ENCODE peak calls at places on chromosome X, in five cellular contexts. I, S, C, R and E are unnamed samples.
A peak's percentile ranks its signal among the peaks of the same experiment; 100 is the strongest.

GRCh38 chrX:40855411-40855810 is 120.1 kb upstream of the MED14 start:
- DNase-seq in R (no peak), I (no peak), S (peak; percentile 42), C (no peak), E (no peak)

GRCh38 chrX:120309873-120310730 is 1.2 kb downstream of the TMEM255A start:
- DNase-seq in S (no peak), R (no peak), C (peak; percentile 29), I (no peak), E (no peak)

GRCh38 chrX:46710927-46711623 is 47.8 kb downstream of the SLC9A7 start:
- DNase-seq in S (no peak), R (no peak), C (no peak), I (no peak), E (no peak)

GRCh38 chrX:96591418-96591817 is 93.2 kb upstream of the DIAPH2 start:
- DNase-seq in S (peak; percentile 8), R (no peak), I (no peak), C (no peak), E (no peak)

GRCh38 chrX:10041383-10041782 is 74.2 kb downstream of the CLDN34 start:
- DNase-seq in S (no peak), C (no peak), R (no peak), I (no peak), E (no peak)

GRCh38 chrX:54891573-54891972 is 29.1 kb upstream of the TRO start:
- DNase-seq in S (peak; percentile 59), R (peak; percentile 4), C (peak; percentile 46), I (peak; percentile 13), E (peak; percentile 25)

GRCh38 chrX:102659790-102660757 is 8.8 kb downstream of the GPRASP1 start:
- DNase-seq in I (no peak), C (peak; percentile 91), S (peak; percentile 73), R (peak; percentile 79), E (peak; percentile 67)

GRCh38 chrX:56794831-56795230 is 65.8 kb downstream of the NBDY start:
- DNase-seq in C (no peak), I (no peak), R (no peak), S (no peak), E (no peak)

GRCh38 chrX:68685722-68686683 is 38.5 kb downstream of the STARD8 start:
- DNase-seq in I (no peak), R (no peak), S (peak; percentile 91), C (peak; percentile 39), E (peak; percentile 5)

GRCh38 chrX:27890611-27891010 is 82.8 kb downstream of the MAGEB10 start:
- DNase-seq in I (no peak), C (no peak), S (peak; percentile 72), R (no peak), E (no peak)

GRCh38 chrX:85113746-85114145 is 110.1 kb downstream of the APOOL start:
- DNase-seq in S (no peak), I (no peak), R (no peak), C (no peak), E (no peak)

GRCh38 chrX:20857746-20858145 is 516.5 kb upstream of the CNKSR2 start:
- DNase-seq in C (no peak), I (no peak), S (peak; percentile 87), R (no peak), E (no peak)

GRCh38 chrX:38516196-38516595 is 45.1 kb upstream of the TSPAN7 start:
- DNase-seq in S (no peak), R (no peak), I (no peak), C (no peak), E (no peak)

GRCh38 chrX:39675619-39676018 is 422.1 kb downstream of the BCOR start:
- DNase-seq in I (no peak), C (no peak), R (no peak), S (peak; percentile 25), E (no peak)

GRCh38 chrX:1685460-1685859 is 70.6 kb downstream of the ASMT start:
- DNase-seq in R (no peak), C (no peak), S (no peak), I (no peak), E (no peak)

GRCh38 chrX:18542131-18542530 is 116.7 kb downstream of the CDKL5 start:
- DNase-seq in C (no peak), S (no peak), I (no peak), R (no peak), E (no peak)

GRCh38 chrX:31165241-31166035 is 93.6 kb upstream of the FTHL17 start:
- DNase-seq in I (no peak), S (peak; percentile 57), C (no peak), R (no peak), E (no peak)

GRCh38 chrX:20224814-20225487 is 41.8 kb downstream of the RPS6KA3 start:
- DNase-seq in S (no peak), R (no peak), I (no peak), C (peak; percentile 13), E (no peak)

GRCh38 chrX:55489315-55490009 is at the start of gene USP51:
- DNase-seq in C (peak; percentile 47), R (peak; percentile 6), I (no peak), S (peak; percentile 68), E (no peak)

GRCh38 chrX:8873102-8873501 is 71.9 kb upstream of the FAM9A start:
- DNase-seq in S (no peak), R (no peak), I (no peak), C (no peak), E (no peak)

GRCh38 chrX:140317462-140317861 is 187.4 kb downstream of the SOX3 start:
- DNase-seq in C (no peak), I (no peak), S (no peak), R (no peak), E (no peak)

GRCh38 chrX:133215747-133216146 is 2.4 kb downstream of the TFDP3 start:
- DNase-seq in S (no peak), I (no peak), C (peak; percentile 4), R (no peak), E (no peak)

GRCh38 chrX:154097003-154097596 is 417 bp downstream of the MECP2 start:
- DNase-seq in R (peak; percentile 69), I (peak; percentile 6), S (peak; percentile 63), C (peak; percentile 69), E (peak; percentile 48)

GRCh38 chrX:18173494-18174180 is 47.0 kb downstream of the BEND2 start:
- DNase-seq in R (no peak), S (no peak), I (peak; percentile 16), C (no peak), E (no peak)

GRCh38 chrX:74534569-74535038 is 79.8 kb downstream of the RLIM start:
- DNase-seq in S (no peak), C (peak; percentile 11), R (no peak), I (no peak), E (no peak)

GRCh38 chrX:84747516-84747915 is 245.3 kb upstream of the HDX start:
- DNase-seq in I (no peak), C (no peak), S (no peak), R (no peak), E (no peak)

GRCh38 chrX:130974323-130974722 is 71.3 kb upstream of the ENOX2 start:
- DNase-seq in C (no peak), R (no peak), S (no peak), I (no peak), E (no peak)

GRCh38 chrX:68827848-68828562 is 816 bp upstream of the EFNB1 start:
- DNase-seq in C (peak; percentile 82), R (peak; percentile 71), S (peak; percentile 87), I (peak; percentile 21), E (peak; percentile 66)

GRCh38 chrX:9858080-9858479 is 71.9 kb downstream of the SHROOM2 start:
- DNase-seq in C (no peak), S (no peak), R (no peak), I (no peak), E (no peak)

GRCh38 chrX:16712116-16712824 is at the start of gene CTPS2:
- DNase-seq in R (peak; percentile 8), S (peak; percentile 56), I (peak; percentile 5), C (peak; percentile 64), E (peak; percentile 23)

GRCh38 chrX:140817943-140818342 is 108.4 kb downstream of the LINC00632 start:
- DNase-seq in S (peak; percentile 47), C (no peak), R (no peak), I (no peak), E (no peak)

GRCh38 chrX:13472975-13473665 is 96.3 kb upstream of the EGFL6 start:
- DNase-seq in R (no peak), I (no peak), C (no peak), S (peak; percentile 24), E (no peak)

GRCh38 chrX:41377624-41378023 is 43.7 kb downstream of the DDX3X start:
- DNase-seq in C (peak; percentile 73), R (peak; percentile 47), S (no peak), I (no peak), E (peak; percentile 22)

GRCh38 chrX:106726485-106727437 is at the start of gene RNF128:
- DNase-seq in I (peak; percentile 12), S (peak; percentile 30), C (peak; percentile 8), R (no peak), E (no peak)

GRCh38 chrX:134718329-134719317 is 60.4 kb upstream of the PLAC1 start:
- DNase-seq in S (peak; percentile 94), R (no peak), I (no peak), C (peak; percentile 65), E (no peak)